ENCODE peak calls at places on chromosomes 12 and 14, in four cellular contexts. D is AML-193, G is T-helper 1 cell, L is amniotic stem cell. E is an unnamed sample.

GRCh38 chr12:29552994-29553748 is 55.7 kb upstream of the OVCH1 start:
- DNase-seq in D (no peak), G (no peak), L (no peak), E (no peak)

GRCh38 chr14:100388137-100389050 is 65.3 kb downstream of the SLC25A47 start:
- DNase-seq in D (no peak), G (no peak), L (no peak), E (no peak)

GRCh38 chr14:23364164-23364571 is 804 bp downstream of the EFS start:
- DNase-seq in D (no peak), G (no peak), L (no peak), E (no peak)

GRCh38 chr14:101991336-101991735 is 27.0 kb downstream of the DYNC1H1 start:
- DNase-seq in D (no peak), G (no peak), L (no peak), E (no peak)

GRCh38 chr14:23366163-23366921 is 1.4 kb upstream of the EFS start:
- DNase-seq in D (no peak), G (no peak), L (peak; percentile 67), E (no peak)

GRCh38 chr14:25090716-25091454 is 40.9 kb upstream of the STXBP6 start:
- DNase-seq in D (no peak), G (no peak), L (no peak), E (no peak)

GRCh38 chr12:2924019-2924418 is 33.3 kb downstream of the TULP3 start:
- DNase-seq in D (no peak), G (no peak), L (no peak), E (no peak)

GRCh38 chr12:73815072-73815660 is 722.5 kb upstream of the ATXN7L3B start:
- DNase-seq in D (no peak), G (no peak), L (no peak), E (no peak)

GRCh38 chr12:82740129-82741000 is 53.7 kb downstream of the TMTC2 start:
- DNase-seq in D (no peak), G (no peak), L (peak; percentile 14), E (no peak)

GRCh38 chr12:22121224-22121623 is 75.2 kb downstream of the CMAS start:
- DNase-seq in D (no peak), G (peak; percentile 21), L (no peak), E (no peak)

E was measured in GF-D8.